ENCODE peak calls at places on chromosome 22, in five cellular contexts. T is osteoblast, K is AG04450, H is stomach, Q is pancreas. C is an unnamed sample. For H3K27me3, the result is how much of the 10 kb centered on the place peaks cover.

GRCh38 chr22:29994941-29995340 is 85.3 kb upstream of the HORMAD2 start:
- DNase-seq in T (no peak), K (no peak), H (no peak), Q (no peak), C (no peak)

GRCh38 chr22:39360674-39361413 is 11.1 kb downstream of the SYNGR1 start:
- DNase-seq in T (peak), K (no peak), H (no peak), Q (no peak), C (no peak)

GRCh38 chr22:30007361-30007760 is 72.9 kb upstream of the HORMAD2 start:
- DNase-seq in T (no peak), K (no peak), H (no peak), Q (no peak), C (no peak)

GRCh38 chr22:38989461-38989860 is 7.3 kb downstream of the APOBEC3B start:
- DNase-seq in T (no peak), K (no peak), H (no peak), Q (no peak), C (no peak)

GRCh38 chr22:37045958-37046357 is 5.6 kb upstream of the KCTD17 start:
- DNase-seq in T (peak), K (peak), H (no peak), Q (no peak), C (no peak)

GRCh38 chr22:28116261-28116673 is 197.2 kb upstream of the PITPNB start:
- DNase-seq in T (peak), K (peak), H (no peak), Q (no peak), C (peak)

GRCh38 chr22:27032121-27032761 is 374.9 kb downstream of the MIAT start:
- DNase-seq in T (peak), K (no peak), H (no peak), Q (peak), C (no peak)

GRCh38 chr22:21972293-21972779 is 10.3 kb downstream of the TOP3B start:
- DNase-seq in T (peak), K (no peak), H (no peak), Q (no peak), C (peak)

GRCh38 chr22:36395061-36395849 is 7.5 kb upstream of the MYH9 start:
- DNase-seq in T (peak), K (no peak), H (peak), Q (no peak), C (peak)

GRCh38 chr22:19875531-19876313 is 21.0 kb upstream of the GNB1L start:
- DNase-seq in T (peak), K (no peak), H (no peak), Q (no peak), C (no peak)

GRCh38 chr22:31616315-31616980 is 45.6 kb downstream of the PISD start:
- DNase-seq in T (peak), K (no peak), H (no peak), Q (no peak), C (no peak)

GRCh38 chr22:37169947-37170688 is 17.9 kb downstream of the C1QTNF6 start:
- DNase-seq in T (no peak), K (no peak), H (no peak), Q (no peak), C (no peak)

GRCh38 chr22:37802310-37803194 is 5.2 kb upstream of the GCAT start:
- DNase-seq in T (peak), K (no peak), H (peak), Q (peak), C (peak)

GRCh38 chr22:23259916-23260644 is 79.8 kb downstream of the BCR start:
- DNase-seq in T (peak), K (no peak), H (no peak), Q (no peak), C (no peak)
- TF ChIP-seq CTCF in T (no peak), K (no peak), H (no peak), Q (no peak), C (no peak)

DNA sequence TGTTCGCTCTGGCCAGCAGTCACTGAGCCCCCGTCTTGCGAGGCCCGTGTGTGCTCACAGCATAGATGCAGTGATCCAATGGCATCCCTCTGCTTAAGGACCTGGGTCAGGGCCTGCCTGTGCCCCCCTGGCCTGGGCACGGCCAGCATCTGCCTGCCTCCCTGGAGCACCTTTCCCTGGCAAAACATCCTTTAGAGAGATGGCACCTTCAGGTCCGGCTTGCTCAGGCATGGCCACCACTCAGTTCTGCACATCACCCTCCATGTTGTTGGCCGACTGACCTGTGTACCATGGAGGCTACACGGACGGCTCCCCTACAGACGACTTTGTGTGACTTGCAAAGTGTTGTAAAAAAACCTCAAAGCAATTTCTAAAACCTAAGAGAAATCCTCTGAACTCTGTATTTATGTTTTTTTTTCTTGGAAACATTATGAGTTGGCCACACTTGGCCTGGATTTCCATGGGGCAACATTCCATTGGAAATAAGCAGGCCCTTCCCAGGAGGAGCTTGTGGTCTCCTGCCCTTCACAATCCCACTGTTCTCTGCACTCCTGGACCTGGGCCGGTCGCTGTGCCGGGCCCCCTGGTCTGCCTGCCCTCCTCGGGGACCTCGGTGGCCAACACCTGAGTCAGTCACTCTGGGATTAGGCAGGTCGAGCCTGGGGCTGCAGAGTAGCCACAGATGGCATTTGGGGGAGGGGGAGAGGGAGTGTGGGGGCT is 592.4 kb downstream of the TBC1D22A start:
- DNase-seq in T (no peak), K (no peak), H (peak), Q (no peak), C (no peak)
- H3K27ac ChIP-seq in T (no peak), K (no peak), H (no peak), Q (no peak), C (no peak)

GRCh38 chr22:44354288-44354687 is 41.5 kb upstream of the SHISAL1 start:
- DNase-seq in T (peak), K (no peak), H (no peak), Q (no peak), C (no peak)
- H3K27me3 ChIP-seq in T (under half), K (under half), H (under half), Q (under half), C (under half)

GRCh38 chr22:32971252-32971651 is 86.9 kb downstream of the SYN3 start:
- DNase-seq in T (no peak), K (no peak), H (no peak), Q (no peak), C (no peak)
- TF ChIP-seq CTCF in T (no peak), K (no peak), H (no peak), Q (no peak), C (no peak)

DNA sequence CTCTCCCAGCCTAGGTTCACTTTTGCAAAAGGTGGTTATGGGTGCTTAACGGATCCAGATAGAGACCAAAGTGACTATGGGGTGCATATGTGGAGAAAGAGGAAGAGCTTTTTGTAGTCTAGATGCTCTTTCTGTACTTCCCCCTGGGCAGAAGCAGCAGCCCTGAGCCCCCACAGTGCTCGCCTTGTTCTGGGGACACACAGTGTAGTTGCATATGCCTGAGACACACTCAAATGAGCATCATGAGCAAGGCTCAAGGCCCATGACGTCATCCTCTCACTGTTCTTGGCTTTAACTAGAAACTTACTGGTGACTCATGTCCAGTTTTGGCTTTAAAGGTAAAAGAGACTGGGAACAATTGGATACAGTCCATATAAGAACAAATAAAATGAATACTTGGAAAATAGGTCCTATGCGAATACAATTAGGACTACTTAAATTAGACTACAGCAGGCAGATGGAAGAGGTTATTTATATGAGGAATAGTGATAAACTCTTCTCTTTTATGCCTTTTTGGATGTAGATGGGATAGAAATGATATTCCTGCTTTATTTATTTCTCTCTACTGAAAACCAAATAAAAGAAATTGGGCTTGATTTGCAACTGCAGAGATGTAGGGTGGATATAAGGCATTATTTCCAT is 20.1 kb upstream of the PEX26 start:
- DNase-seq in T (peak), K (peak), H (peak), Q (peak), C (peak)
- H3K27ac ChIP-seq in T (peak), K (peak), H (peak), Q (no peak), C (peak)

DNA sequence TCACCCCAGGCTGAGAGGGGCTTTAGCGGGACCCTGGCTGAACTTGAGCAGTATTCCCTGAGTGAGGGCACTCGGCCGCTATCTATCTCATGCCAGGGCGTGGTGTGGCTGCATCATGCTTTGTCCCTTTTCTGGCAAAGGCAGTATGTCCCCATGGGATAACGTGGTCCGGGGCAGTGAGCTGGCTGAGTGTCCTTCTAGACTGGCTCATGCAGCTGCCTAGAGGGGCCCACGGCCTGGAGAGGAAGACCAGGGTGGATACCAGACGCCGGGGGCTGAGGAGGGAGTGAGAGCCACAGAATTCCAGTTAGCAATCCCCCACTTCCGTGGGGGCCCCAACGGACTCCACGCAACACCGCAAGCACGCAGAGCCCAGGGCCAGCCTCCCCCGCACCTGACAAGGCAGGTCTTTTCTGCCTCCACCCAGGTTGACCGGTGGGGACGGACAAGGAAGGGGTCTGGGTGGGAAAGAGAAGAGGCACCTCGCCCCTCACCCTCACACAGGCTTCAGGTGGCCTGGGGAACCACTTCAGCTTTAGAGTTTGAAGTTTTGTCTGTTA is 15.5 kb downstream of the NFAM1 start:
- DNase-seq in T (no peak), K (no peak), H (no peak), Q (no peak), C (no peak)
- H3K27me3 ChIP-seq in T (under half), K (under half), H (under half), Q (under half), C (under half)

DNA sequence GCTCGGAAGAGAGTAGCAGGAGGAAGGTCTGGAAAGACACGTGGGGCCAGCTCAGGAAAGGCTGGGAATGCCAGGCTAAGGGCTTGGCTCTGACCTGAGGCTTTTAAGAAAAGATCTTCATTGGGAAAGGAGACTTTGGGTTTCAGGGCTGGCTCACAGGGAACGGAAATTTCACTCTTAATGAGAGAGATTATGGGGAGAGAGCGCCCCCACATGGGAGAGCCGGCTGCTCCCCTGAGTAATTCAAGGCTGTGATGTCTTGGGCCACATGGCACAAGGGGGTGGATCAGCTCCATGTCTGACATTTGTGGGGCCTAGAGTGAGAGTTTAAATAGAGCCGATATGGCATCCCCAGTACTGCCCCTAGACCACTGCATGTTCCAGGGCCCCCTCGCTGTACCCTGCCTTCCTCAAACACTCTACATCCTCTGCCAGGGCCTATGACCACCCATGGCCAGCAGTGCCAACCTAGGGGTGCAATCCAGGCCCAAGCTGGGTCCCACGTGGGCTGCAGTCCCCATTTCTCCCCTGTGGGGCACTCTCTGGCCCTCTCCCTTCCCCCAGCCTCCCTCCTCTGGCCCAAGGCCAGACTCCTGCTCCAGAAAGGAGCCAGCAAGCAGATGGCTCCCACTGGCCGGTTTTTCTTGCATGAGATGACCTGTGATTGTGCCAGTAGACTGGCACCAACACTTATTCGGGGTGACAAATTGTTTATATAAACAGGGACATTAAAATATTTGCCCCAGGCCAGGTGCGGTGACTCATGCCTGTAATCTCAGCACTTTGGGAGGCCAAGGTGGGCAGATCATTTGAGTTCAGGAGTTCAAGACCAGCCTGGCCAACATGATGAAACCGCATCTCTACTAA is 75.2 kb downstream of the ISX start:
- DNase-seq in T (peak), K (no peak), H (no peak), Q (no peak), C (peak)
- TF ChIP-seq CTCF in T (peak), K (no peak), H (no peak), Q (no peak), C (peak)

DNA sequence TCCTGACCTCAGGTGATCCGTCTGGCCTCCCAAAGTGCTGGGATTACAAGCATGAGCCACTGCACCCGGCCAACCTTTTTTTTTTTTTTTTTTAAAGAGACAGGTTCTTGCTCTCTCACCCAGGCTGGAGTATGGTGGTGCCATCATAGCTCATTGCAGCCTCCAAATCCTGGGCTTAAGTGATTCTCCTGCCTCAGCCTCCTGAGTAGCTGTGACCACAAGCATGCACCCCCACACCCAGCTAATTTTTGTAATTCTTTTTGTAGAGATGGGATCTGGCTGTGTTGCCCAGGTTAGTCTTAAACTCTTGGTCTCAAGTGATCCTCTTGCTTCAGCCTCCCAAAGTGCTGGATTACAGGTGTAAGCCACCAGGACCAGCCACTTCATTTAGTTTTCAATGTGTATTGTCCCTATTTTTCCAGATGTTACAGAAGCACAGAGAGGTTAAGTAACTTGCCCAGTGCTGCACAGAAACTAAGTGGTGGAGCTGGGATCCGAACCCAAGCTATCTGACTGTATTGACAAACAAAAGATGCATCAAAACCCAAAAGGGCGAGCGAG is 55.6 kb upstream of the GRK3 start:
- DNase-seq in T (no peak), K (no peak), H (no peak), Q (no peak), C (no peak)
- H3K27ac ChIP-seq in T (no peak), K (no peak), H (no peak), Q (no peak), C (no peak)

DNA sequence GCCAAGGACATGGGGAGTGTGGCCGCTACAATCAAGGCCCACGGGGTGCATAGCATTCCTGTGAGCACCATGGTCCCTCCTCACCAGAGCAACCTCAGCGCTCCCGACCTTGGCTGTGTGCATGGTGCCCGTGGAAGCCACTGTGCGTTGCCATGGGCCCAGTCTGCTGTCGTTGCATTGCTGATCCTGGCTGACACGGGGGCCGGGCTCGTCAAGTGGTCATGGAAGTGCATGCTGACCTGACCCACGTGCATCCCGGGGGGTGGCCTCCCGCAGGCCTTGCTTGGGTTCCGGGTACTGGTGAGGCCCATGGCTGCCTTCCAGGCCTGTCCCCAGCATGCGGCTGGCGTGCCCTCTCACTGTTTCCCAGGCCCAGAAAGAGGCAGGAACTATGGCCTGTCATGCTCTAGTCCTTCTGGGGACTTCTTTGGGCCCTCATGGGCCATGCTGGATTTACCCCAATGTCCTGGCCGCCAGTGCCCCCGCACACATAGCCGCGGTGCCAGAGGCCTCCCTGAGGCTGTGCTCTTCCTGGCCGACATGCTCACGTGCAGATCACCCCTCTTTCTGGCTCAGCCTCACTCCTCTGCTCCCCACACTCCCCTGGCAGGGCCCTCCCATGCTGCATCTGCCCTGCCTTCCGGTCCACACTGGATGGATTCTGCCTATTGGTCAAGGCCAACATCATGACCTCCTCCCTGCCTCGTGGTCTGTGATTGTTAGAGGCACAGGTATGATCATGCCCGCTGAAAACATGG is 1258.0 kb downstream of the BRD1 start:
- DNase-seq in T (no peak), K (no peak), H (no peak), Q (no peak), C (no peak)
- H3K27me3 ChIP-seq in T (under half), K (under half), H (under half), Q (under half), C (under half)

C was measured in transverse colon.